ENCODE peak calls at places on chromosome 12, in four cellular contexts. T is H1, E is GM12878, H is K562. Q is an unnamed sample.
A peak's percentile ranks its signal among the peaks of the same experiment; 100 is the strongest.

GRCh38 chr12:14327717-14328116 is 37.8 kb upstream of the ATF7IP start:
- DNase-seq in T (no peak), E (no peak), H (no peak), Q (no peak)

GRCh38 chr12:14367097-14367661 is 1.7 kb downstream of the ATF7IP start:
- DNase-seq in T (no peak), E (peak; percentile 71), H (peak; percentile 9), Q (peak; percentile 29)

GRCh38 chr12:26187014-26187413 is 8.4 kb upstream of the SSPN start:
- DNase-seq in T (no peak), E (no peak), H (no peak), Q (no peak)

GRCh38 chr12:131441638-131442336 is 269.1 kb upstream of the SFSWAP start:
- DNase-seq in T (no peak), E (no peak), H (no peak), Q (no peak)

GRCh38 chr12:42090899-42091298 is 53.8 kb downstream of the GXYLT1 start:
- DNase-seq in T (no peak), E (no peak), H (no peak), Q (no peak)

GRCh38 chr12:92185052-92185451 is 39.4 kb upstream of the BTG1 start:
- DNase-seq in T (no peak), E (peak; percentile 80), H (no peak), Q (no peak)

GRCh38 chr12:56391721-56392120 is 29.1 kb upstream of the APOF start:
- DNase-seq in T (no peak), E (no peak), H (no peak), Q (no peak)

GRCh38 chr12:98296462-98297079 is 218.8 kb upstream of the TMPO start:
- DNase-seq in T (peak; percentile 60), E (no peak), H (no peak), Q (no peak)

GRCh38 chr12:29102739-29103138 is 46.3 kb upstream of the FAR2 start:
- DNase-seq in T (no peak), E (no peak), H (no peak), Q (no peak)

GRCh38 chr12:117522559-117522958 is 161.1 kb upstream of the NOS1 start:
- DNase-seq in T (no peak), E (no peak), H (no peak), Q (no peak)
- TF ChIP-seq KDM1A in T (no peak), E (no peak), H (no peak), Q (no peak)

DNA sequence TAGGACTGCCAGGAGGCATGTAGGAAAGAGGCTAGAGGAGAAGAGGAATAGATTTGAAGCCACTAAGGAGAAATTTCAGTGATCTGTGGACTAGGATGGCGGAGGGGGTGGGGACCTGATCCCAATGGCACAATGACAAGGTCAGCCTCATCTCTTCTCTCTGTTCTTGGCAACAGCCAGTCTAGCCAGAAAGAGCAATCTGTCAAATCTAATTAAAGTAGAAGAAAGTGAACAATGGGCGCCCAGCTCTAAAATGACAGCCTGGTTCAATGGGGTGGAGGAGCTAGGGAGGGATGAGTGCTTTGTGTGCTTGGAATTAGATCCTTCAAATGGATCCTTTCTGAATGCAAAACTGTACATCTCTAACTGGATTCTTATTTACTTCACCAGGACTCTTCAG is 37.2 kb upstream of the TUBA1C start:
- DNase-seq in T (no peak), E (no peak), H (no peak), Q (no peak)
- TF ChIP-seq HDAC6 in T (no peak), E (no peak), H (no peak), Q (no peak)

GRCh38 chr12:33690562-33690961 is 250.9 kb upstream of the SYT10 start:
- DNase-seq in T (no peak), E (no peak), H (no peak), Q (no peak)
- TF ChIP-seq KDM1A in T (no peak), E (no peak), H (peak; percentile 56), Q (no peak)

DNA sequence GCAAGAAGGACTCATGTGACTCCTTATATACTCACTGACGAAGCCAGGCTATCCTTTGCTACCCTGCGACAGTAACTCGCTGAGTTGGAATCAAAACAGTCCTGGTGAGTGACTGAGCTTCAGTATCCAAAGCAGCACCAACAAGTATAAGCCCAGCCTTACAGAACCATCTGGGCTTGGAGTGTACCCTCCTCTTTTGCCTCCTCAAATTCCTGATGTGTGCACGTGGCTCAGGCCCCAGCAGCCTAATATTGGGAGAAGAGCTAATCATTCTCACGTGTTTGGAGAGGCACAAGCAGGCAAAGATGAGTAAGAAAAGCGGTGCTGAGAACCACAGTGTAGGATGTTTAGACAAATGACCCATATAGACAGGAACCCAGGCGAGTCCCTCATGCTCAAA is 34.4 kb downstream of the PPTC7 start:
- DNase-seq in T (no peak), E (no peak), H (no peak), Q (no peak)
- TF ChIP-seq HDAC6 in T (no peak), E (no peak), H (no peak), Q (no peak)

GRCh38 chr12:2751230-2751629 is 43.5 kb upstream of the FKBP4 start:
- DNase-seq in T (no peak), E (no peak), H (no peak), Q (no peak)

GRCh38 chr12:2752676-2753371 is 41.9 kb upstream of the FKBP4 start:
- DNase-seq in T (peak; percentile 97), E (no peak), H (peak; percentile 70), Q (peak; percentile 44)

GRCh38 chr12:2753536-2753935 is 41.2 kb upstream of the FKBP4 start:
- DNase-seq in T (no peak), E (no peak), H (no peak), Q (no peak)

GRCh38 chr12:2750185-2750584 is 44.6 kb upstream of the FKBP4 start:
- DNase-seq in T (no peak), E (no peak), H (no peak), Q (no peak)

GRCh38 chr12:2751686-2752085 is 43.1 kb upstream of the FKBP4 start:
- DNase-seq in T (peak; percentile 51), E (no peak), H (no peak), Q (no peak)
- TF ChIP-seq KDM1A in T (no peak), E (no peak), H (no peak), Q (no peak)

DNA sequence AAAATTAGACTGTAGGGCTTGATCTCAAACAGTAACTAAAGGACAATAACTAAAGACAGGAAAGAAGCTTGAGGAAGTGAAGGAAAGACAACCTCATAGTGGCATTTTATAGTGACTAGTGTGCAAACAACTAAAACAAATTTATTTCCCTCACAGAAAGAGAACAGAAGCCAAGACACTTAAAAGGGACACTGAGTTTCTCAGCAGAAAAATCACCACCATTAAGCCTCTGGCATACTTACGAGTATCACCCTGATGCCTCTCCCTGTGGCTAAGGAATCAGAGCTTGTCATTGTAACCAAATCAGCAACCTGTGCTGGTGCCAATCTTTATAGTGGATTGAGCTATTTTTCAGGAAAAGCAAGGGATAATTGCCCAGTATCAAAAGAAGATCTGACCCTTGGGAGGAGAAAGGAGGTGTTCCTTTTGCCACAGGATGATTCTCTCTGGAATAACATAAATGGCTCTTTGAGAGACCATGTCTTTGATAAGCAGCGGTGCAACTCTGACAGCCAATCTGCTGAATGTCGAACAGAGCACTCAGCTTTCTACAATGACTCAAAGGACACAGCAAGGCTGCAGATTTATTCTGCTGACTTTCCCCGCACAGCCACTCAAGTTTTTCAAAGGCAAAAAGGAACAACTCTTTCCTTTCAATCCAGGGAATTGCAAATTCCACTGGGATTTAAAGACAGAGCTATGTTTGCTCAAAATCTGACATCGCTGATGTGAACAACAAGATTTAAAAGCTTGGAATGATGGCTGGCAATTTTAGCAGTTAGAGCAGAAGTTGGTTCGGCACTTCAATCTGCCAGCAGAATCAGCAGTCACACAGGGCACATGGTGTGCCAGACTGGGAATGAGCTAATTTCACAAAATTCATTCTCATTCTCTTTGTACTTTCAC is 34.6 kb downstream of the ATF7 start:
- DNase-seq in T (no peak), E (no peak), H (peak; percentile 12), Q (peak; percentile 41)
- TF ChIP-seq HDAC6 in T (no peak), E (no peak), H (no peak), Q (no peak)

Q was measured in HepG2.